ENCODE peak calls at places on chromosomes 7 and 10, in nine cellular contexts. One of them, this sample, is unnamed.

GRCh38 chr10:124078028-124078427 is 15.4 kb downstream of the CHST15 start:
- DNase-seq in activated CD8-positive, alpha-beta T cell treated with anti-CD3 and anti-CD28 coated beads for 36 hours: no peak
- DNase-seq in COR-L47: no peak
- DNase-seq in NCI-H1092 treated with DMSO at 0.1 percent for 48 hours: no peak
- DNase-seq in coronary artery: no peak
- DNase-seq in AG20443: no peak
- DNase-seq in SK-N-SH: no peak
- DNase-seq in activated T-helper 1 cell treated with anti-CD3 and anti-CD28 coated beads, Interleukin-2, amount 50 U/mL, for 16 hours: no peak
- DNase-seq in mesendoderm: no peak
- DNase-seq in this sample: no peak

GRCh38 chr10:95841711-95842498 is 65.9 kb upstream of the CC2D2B start:
- DNase-seq in activated CD8-positive, alpha-beta T cell treated with anti-CD3 and anti-CD28 coated beads for 36 hours: peak
- DNase-seq in COR-L47: peak
- DNase-seq in NCI-H1092 treated with DMSO at 0.1 percent for 48 hours: peak
- DNase-seq in coronary artery: no peak
- DNase-seq in AG20443: peak
- DNase-seq in SK-N-SH: peak
- DNase-seq in activated T-helper 1 cell treated with anti-CD3 and anti-CD28 coated beads, Interleukin-2, amount 50 U/mL, for 16 hours: no peak
- DNase-seq in mesendoderm: peak
- DNase-seq in this sample: peak

GRCh38 chr10:59190332-59190731 is 13.9 kb downstream of the PHYHIPL start:
- DNase-seq in activated CD8-positive, alpha-beta T cell treated with anti-CD3 and anti-CD28 coated beads for 36 hours: no peak
- DNase-seq in COR-L47: no peak
- DNase-seq in NCI-H1092 treated with DMSO at 0.1 percent for 48 hours: no peak
- DNase-seq in coronary artery: no peak
- DNase-seq in AG20443: no peak
- DNase-seq in SK-N-SH: no peak
- DNase-seq in activated T-helper 1 cell treated with anti-CD3 and anti-CD28 coated beads, Interleukin-2, amount 50 U/mL, for 16 hours: no peak
- DNase-seq in mesendoderm: no peak
- DNase-seq in this sample: no peak

GRCh38 chr7:108037748-108038147 is 34.8 kb upstream of the LAMB1 start:
- DNase-seq in activated CD8-positive, alpha-beta T cell treated with anti-CD3 and anti-CD28 coated beads for 36 hours: no peak
- DNase-seq in COR-L47: no peak
- DNase-seq in NCI-H1092 treated with DMSO at 0.1 percent for 48 hours: no peak
- DNase-seq in coronary artery: no peak
- DNase-seq in AG20443: no peak
- DNase-seq in SK-N-SH: no peak
- DNase-seq in activated T-helper 1 cell treated with anti-CD3 and anti-CD28 coated beads, Interleukin-2, amount 50 U/mL, for 16 hours: no peak
- DNase-seq in mesendoderm: no peak
- DNase-seq in this sample: no peak

GRCh38 chr7:27129729-27130539 is 623 bp downstream of the HOXA4 start:
- DNase-seq in activated CD8-positive, alpha-beta T cell treated with anti-CD3 and anti-CD28 coated beads for 36 hours: no peak
- DNase-seq in COR-L47: no peak
- DNase-seq in NCI-H1092 treated with DMSO at 0.1 percent for 48 hours: peak
- DNase-seq in coronary artery: peak
- DNase-seq in AG20443: peak
- DNase-seq in SK-N-SH: no peak
- DNase-seq in activated T-helper 1 cell treated with anti-CD3 and anti-CD28 coated beads, Interleukin-2, amount 50 U/mL, for 16 hours: no peak
- DNase-seq in mesendoderm: no peak
- DNase-seq in this sample: no peak

GRCh38 chr10:127368937-127369336 is 172.5 kb upstream of the INSYN2A start:
- DNase-seq in activated CD8-positive, alpha-beta T cell treated with anti-CD3 and anti-CD28 coated beads for 36 hours: no peak
- DNase-seq in COR-L47: no peak
- DNase-seq in NCI-H1092 treated with DMSO at 0.1 percent for 48 hours: peak
- DNase-seq in coronary artery: no peak
- DNase-seq in AG20443: no peak
- DNase-seq in SK-N-SH: no peak
- DNase-seq in activated T-helper 1 cell treated with anti-CD3 and anti-CD28 coated beads, Interleukin-2, amount 50 U/mL, for 16 hours: no peak
- DNase-seq in mesendoderm: no peak
- DNase-seq in this sample: no peak

GRCh38 chr7:123661765-123662164 is 6.1 kb downstream of the LMOD2 start:
- DNase-seq in activated CD8-positive, alpha-beta T cell treated with anti-CD3 and anti-CD28 coated beads for 36 hours: no peak
- DNase-seq in COR-L47: no peak
- DNase-seq in NCI-H1092 treated with DMSO at 0.1 percent for 48 hours: no peak
- DNase-seq in coronary artery: no peak
- DNase-seq in AG20443: no peak
- DNase-seq in SK-N-SH: no peak
- DNase-seq in activated T-helper 1 cell treated with anti-CD3 and anti-CD28 coated beads, Interleukin-2, amount 50 U/mL, for 16 hours: no peak
- DNase-seq in mesendoderm: no peak
- DNase-seq in this sample: no peak

GRCh38 chr10:79938728-79939380 is 10.1 kb downstream of the SFTPD start:
- DNase-seq in activated CD8-positive, alpha-beta T cell treated with anti-CD3 and anti-CD28 coated beads for 36 hours: peak
- DNase-seq in COR-L47: no peak
- DNase-seq in NCI-H1092 treated with DMSO at 0.1 percent for 48 hours: no peak
- DNase-seq in coronary artery: peak
- DNase-seq in AG20443: peak
- DNase-seq in SK-N-SH: peak
- DNase-seq in activated T-helper 1 cell treated with anti-CD3 and anti-CD28 coated beads, Interleukin-2, amount 50 U/mL, for 16 hours: no peak
- DNase-seq in mesendoderm: no peak
- DNase-seq in this sample: no peak

GRCh38 chr10:29619273-29619672 is 15.5 kb downstream of the SVIL start:
- DNase-seq in activated CD8-positive, alpha-beta T cell treated with anti-CD3 and anti-CD28 coated beads for 36 hours: no peak
- DNase-seq in COR-L47: no peak
- DNase-seq in NCI-H1092 treated with DMSO at 0.1 percent for 48 hours: peak
- DNase-seq in coronary artery: no peak
- DNase-seq in AG20443: peak
- DNase-seq in SK-N-SH: no peak
- DNase-seq in activated T-helper 1 cell treated with anti-CD3 and anti-CD28 coated beads, Interleukin-2, amount 50 U/mL, for 16 hours: no peak
- DNase-seq in mesendoderm: peak
- DNase-seq in this sample: no peak

This sample was measured in naive thymus-derived CD4-positive, alpha-beta T cell.